ENCODE peak calls at places on chromosome 11, in six cellular contexts. L, W, E, V, C and S are unnamed samples.
A peak's percentile ranks its signal among the peaks of the same experiment; 100 is the strongest.

GRCh38 chr11:73047773-73048371 is 94.2 kb downstream of the FCHSD2 start:
- DNase-seq in L (no peak), W (no peak), E (no peak), V (no peak), C (no peak), S (no peak)

GRCh38 chr11:118223992-118224391 is 819 bp downstream of the JAML start:
- DNase-seq in L (no peak), W (no peak), E (no peak), V (no peak), C (no peak), S (no peak)

GRCh38 chr11:132137981-132138313 is 767.5 kb downstream of the NTM start:
- DNase-seq in L (no peak), W (no peak), E (no peak), V (no peak), C (no peak), S (no peak)

GRCh38 chr11:30381879-30382278 is 59.0 kb downstream of the ARL14EP start:
- DNase-seq in L (no peak), W (no peak), E (no peak), V (no peak), C (no peak), S (no peak)

GRCh38 chr11:3808846-3809623 is 675 bp downstream of the PGAP2 start:
- DNase-seq in L (peak; percentile 65), W (peak; percentile 63), E (no peak), V (no peak), C (no peak), S (peak; percentile 76)

GRCh38 chr11:76166314-76166713 is 40.0 kb downstream of the WNT11 start:
- DNase-seq in L (peak; percentile 62), W (peak; percentile 42), E (no peak), V (no peak), C (no peak), S (no peak)

GRCh38 chr11:66043008-66043906 is 5.7 kb downstream of the GAL3ST3 start:
- DNase-seq in L (no peak), W (no peak), E (no peak), V (no peak), C (no peak), S (no peak)

GRCh38 chr11:67033661-67034166 is 10.8 kb downstream of the SYT12 start:
- DNase-seq in L (no peak), W (peak; percentile 99), E (no peak), V (no peak), C (no peak), S (peak; percentile 79)

GRCh38 chr11:22680628-22681027 is 14.2 kb downstream of the GAS2 start:
- DNase-seq in L (no peak), W (no peak), E (no peak), V (no peak), C (no peak), S (no peak)

GRCh38 chr11:113189909-113190667 is 124.3 kb upstream of the TTC12 start:
- DNase-seq in L (no peak), W (peak; percentile 98), E (peak; percentile 68), V (peak; percentile 90), C (no peak), S (peak; percentile 66)

GRCh38 chr11:78265326-78265725 is 76.6 kb downstream of the USP35 start:
- DNase-seq in L (no peak), W (no peak), E (no peak), V (no peak), C (no peak), S (no peak)

GRCh38 chr11:65852508-65853248 is 5.3 kb downstream of the CFL1 start:
- DNase-seq in L (no peak), W (no peak), E (no peak), V (no peak), C (no peak), S (peak; percentile 51)

GRCh38 chr11:62726156-62727006 is 876 bp downstream of the HNRNPUL2 start:
- DNase-seq in L (no peak), W (no peak), E (peak; percentile 34), V (no peak), C (no peak), S (no peak)

GRCh38 chr11:76626921-76627391 is 43.6 kb downstream of the LRRC32 start:
- DNase-seq in L (no peak), W (peak; percentile 87), E (no peak), V (peak; percentile 48), C (peak; percentile 47), S (peak; percentile 28)

GRCh38 chr11:35355102-35355749 is 64.1 kb downstream of the SLC1A2 start:
- DNase-seq in L (no peak), W (no peak), E (no peak), V (no peak), C (no peak), S (peak; percentile 18)

GRCh38 chr11:128157423-128158298 is 429.7 kb downstream of the ETS1 start:
- DNase-seq in L (peak; percentile 58), W (peak; percentile 79), E (peak; percentile 45), V (no peak), C (peak; percentile 15), S (peak; percentile 66)

GRCh38 chr11:95835351-95835750 is 45.1 kb downstream of the CEP57 start:
- DNase-seq in L (no peak), W (peak; percentile 17), E (no peak), V (no peak), C (no peak), S (no peak)